ENCODE peak calls at places on chromosomes 4 and X, in ten cellular contexts. N is IMR-90, H is A549, A is breast epithelium, F is ovary, S is Peyer's patch, G is adrenal gland, M is NB4, Q is GM12878, C is testis. O is an unnamed sample.

GRCh38 chr4:69896530-69897116 is 34.2 kb upstream of the CSN1S1 start:
- DNase-seq in N (peak; percentile 3), H (no peak), A (no peak), F (no peak), S (no peak), G (no peak), M (peak; percentile 2), Q (no peak), C (no peak), O (no peak)

GRCh38 chr4:96593422-96593821 is 753.5 kb downstream of the PDHA2 start:
- DNase-seq in N (no peak), H (no peak), A (no peak), F (no peak), S (no peak), G (no peak), M (no peak), Q (no peak), C (peak; percentile 79), O (peak; percentile 22)

GRCh38 chrX:153454901-153455550 is 9.2 kb upstream of the TREX2 start:
- DNase-seq in N (no peak), H (no peak), A (peak; percentile 51), F (no peak), S (no peak), G (no peak), M (no peak), Q (no peak), C (no peak), O (no peak)

GRCh38 chrX:856901-857300 is 226.3 kb downstream of the SHOX start:
- DNase-seq in N (no peak), H (no peak), A (no peak), F (no peak), S (no peak), G (no peak), M (peak; percentile 13), Q (no peak), C (no peak), O (no peak)

GRCh38 chr4:74400395-74400794 is 35.5 kb downstream of the EREG start:
- DNase-seq in N (no peak), H (no peak), A (no peak), F (no peak), S (no peak), G (no peak), M (peak; percentile 2), Q (no peak), C (no peak), O (no peak)

GRCh38 chr4:118953276-118953675 is 64.6 kb downstream of the SYNPO2 start:
- DNase-seq in N (no peak), H (no peak), A (no peak), F (no peak), S (no peak), G (no peak), M (no peak), Q (no peak), C (no peak), O (no peak)

GRCh38 chrX:29746326-29746725 is 469.0 kb upstream of the MAGEB2 start:
- DNase-seq in N (peak; percentile 55), H (no peak), A (no peak), F (no peak), S (no peak), G (no peak), M (no peak), Q (no peak), C (no peak), O (no peak)

GRCh38 chrX:13750204-13750603 is 15.7 kb downstream of the OFD1 start:
- DNase-seq in N (peak; percentile 48), H (peak; percentile 46), A (no peak), F (no peak), S (no peak), G (no peak), M (peak; percentile 60), Q (no peak), C (no peak), O (peak; percentile 35)

GRCh38 chr4:14023036-14023435 is 395.5 kb upstream of the BOD1L1 start:
- DNase-seq in N (peak; percentile 39), H (no peak), A (no peak), F (no peak), S (no peak), G (no peak), M (no peak), Q (no peak), C (no peak), O (no peak)
- TF ChIP-seq POLR2A in N (no peak), H (no peak), A (no peak), F (no peak), S (no peak), G (no peak), M (no peak), Q (no peak), C (no peak), O (no peak)

DNA sequence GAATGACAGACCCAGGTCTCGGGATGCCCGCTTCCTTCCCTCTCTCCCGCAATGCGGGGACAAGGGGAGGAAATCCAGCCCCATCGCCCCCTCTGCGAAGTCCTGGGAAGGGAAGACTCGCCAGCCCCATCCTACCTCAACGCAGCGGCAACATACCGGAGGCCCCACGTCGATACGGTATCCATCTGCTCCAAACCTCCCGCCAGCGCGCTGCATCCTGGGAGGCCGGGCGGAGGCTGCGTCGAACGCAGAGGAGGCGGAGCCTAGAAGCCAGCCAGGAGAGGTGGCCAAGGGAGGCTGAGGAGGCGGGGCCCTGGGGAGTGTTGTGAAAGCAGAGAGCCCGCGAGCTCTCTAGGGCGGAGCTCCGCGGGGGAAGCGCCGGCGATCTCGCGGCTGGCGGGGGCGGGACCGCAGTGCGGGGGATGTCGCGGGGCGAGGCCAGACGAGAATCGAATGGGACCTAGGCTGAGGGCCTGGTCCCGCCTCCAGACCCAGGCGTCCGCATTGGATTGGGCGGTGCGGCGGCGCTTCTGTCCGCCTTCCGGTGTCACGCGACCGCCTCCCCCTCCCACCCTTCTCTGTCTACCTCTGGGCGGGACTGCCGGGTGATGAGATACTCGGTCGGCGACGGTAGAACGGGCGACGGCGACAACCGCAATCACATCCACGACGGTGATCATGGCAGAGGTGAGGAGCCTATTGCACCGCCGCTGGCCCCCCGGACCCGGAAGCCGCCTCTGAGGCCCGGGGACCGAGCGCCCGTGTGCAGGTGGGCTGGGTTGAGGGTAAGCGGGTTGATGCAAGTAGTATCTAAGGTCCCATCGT is at the start of the genes FANCB and MOSPD2:
- DNase-seq in N (peak; percentile 91), H (peak; percentile 82), A (peak; percentile 92), F (peak; percentile 91), S (peak; percentile 93), G (peak; percentile 94), M (peak; percentile 95), Q (peak; percentile 73), C (peak; percentile 95), O (peak; percentile 95)
- TF ChIP-seq POLR2A in N (no peak), H (peak; percentile 45), A (no peak), F (no peak), S (peak; percentile 52), G (peak; percentile 59), M (peak; percentile 71), Q (peak; percentile 74), C (no peak), O (peak; percentile 74)

GRCh38 chr4:8119877-8120276 is 38.7 kb downstream of the ABLIM2 start:
- DNase-seq in N (no peak), H (no peak), A (no peak), F (no peak), S (no peak), G (no peak), M (no peak), Q (no peak), C (no peak), O (no peak)

GRCh38 chr4:8123389-8123788 is 35.2 kb downstream of the ABLIM2 start:
- DNase-seq in N (no peak), H (no peak), A (no peak), F (no peak), S (no peak), G (no peak), M (no peak), Q (no peak), C (no peak), O (no peak)

GRCh38 chr4:8122746-8123145 is 35.9 kb downstream of the ABLIM2 start:
- DNase-seq in N (no peak), H (no peak), A (no peak), F (no peak), S (no peak), G (no peak), M (no peak), Q (no peak), C (no peak), O (no peak)

GRCh38 chr4:8120518-8120917 is 38.1 kb downstream of the ABLIM2 start:
- DNase-seq in N (no peak), H (no peak), A (no peak), F (no peak), S (no peak), G (no peak), M (no peak), Q (no peak), C (no peak), O (no peak)

DNA sequence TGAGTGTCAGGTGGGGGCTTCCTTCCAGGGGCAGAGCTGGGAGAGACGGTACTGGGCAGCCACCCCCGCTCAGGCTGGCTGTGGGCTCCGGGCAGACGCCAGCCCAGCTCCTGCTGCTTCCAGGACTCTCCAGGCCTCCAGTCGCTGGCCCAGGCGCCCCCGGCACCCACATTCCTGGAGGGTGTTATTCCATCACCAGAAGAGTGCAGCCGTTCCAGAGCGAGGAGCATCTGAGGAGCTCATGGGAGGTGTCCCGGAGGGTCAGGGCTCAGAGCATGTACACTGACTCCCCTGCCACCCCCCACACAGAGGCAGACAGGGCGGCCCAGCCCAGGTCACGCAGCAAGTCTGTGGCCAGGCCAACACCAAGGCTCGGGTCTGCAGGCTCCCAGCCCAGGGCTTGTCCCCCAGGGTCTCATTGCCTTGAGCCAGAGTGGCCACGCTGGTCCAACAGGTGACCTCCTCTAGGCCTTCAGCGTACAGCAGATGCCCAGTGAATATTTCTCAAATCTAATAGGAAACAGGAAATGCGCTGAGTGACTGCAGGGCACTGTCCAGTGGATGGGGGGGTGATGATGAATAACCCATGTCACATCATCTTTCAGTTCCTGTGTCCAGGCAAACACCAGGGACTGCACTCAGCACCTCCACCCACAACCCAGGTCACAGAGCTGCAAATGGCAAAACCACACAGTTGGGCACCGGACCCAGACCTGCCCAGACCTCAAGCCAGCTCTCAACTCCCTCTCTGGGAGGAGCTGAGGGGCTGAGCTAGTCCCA is 37.2 kb downstream of the ABLIM2 start:
- DNase-seq in N (no peak), H (no peak), A (no peak), F (no peak), S (no peak), G (no peak), M (no peak), Q (no peak), C (no peak), O (no peak)
- TF ChIP-seq POLR2A in N (no peak), H (no peak), A (no peak), F (no peak), S (no peak), G (no peak), M (no peak), Q (no peak), C (no peak), O (no peak)

DNA sequence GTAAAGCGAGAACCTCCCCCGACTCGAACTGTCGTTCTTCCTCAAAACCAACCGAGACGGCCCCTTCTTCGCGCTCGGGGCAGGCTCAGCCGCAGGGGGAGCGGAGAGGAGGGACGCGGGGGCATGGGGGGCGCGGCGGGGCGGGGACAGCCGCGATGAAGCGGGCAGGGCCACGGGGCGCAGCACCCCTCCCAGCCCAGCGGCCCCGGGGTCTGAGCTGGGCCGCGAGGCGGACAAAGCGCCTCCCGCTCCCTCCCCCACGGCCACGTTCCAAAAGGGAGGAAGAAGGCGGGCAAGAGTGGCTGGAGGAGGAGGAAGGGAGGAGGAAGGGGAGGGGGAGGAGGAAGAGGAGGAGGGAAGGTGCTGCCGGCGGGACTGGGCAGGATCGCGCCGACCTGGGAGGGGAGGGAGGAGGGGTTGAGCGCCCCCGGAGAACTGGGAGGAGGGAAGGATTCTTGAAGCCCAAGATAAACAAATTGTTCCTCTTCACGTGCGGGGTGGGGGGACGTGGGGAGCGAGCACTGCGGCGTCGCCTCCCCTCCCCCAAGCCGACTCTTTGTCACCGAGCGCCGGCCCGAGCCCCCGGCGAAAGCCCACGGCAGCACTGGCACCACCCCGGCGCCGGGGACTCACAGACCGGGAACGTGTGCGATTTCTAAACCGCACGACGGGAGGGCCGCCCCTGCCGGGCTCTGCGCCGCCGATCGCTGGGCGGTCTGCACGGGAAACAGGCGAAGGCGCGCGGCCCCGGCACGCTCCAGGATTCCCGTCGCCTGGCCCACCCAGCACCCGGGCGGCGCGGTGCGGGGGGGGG is 2.9 kb downstream of the MAML3 start:
- DNase-seq in N (peak; percentile 97), H (peak; percentile 55), A (peak; percentile 85), F (peak; percentile 93), S (peak; percentile 87), G (peak; percentile 91), M (peak; percentile 95), Q (no peak), C (peak; percentile 91), O (peak; percentile 61)
- TF ChIP-seq POLR2A in N (peak; percentile 80), H (peak; percentile 5), A (no peak), F (peak; percentile 30), S (peak; percentile 18), G (peak; percentile 68), M (peak; percentile 1), Q (no peak), C (no peak), O (peak; percentile 19)